ENCODE peak calls at places on chromosomes 2 and 18, in six cellular contexts. A, U, L, J, T and I are unnamed samples.

GRCh38 chr18:39724652-39725051 is 2159.1 kb upstream of the CELF4 start:
- DNase-seq in L (no peak), J (no peak), T (no peak), A (no peak), U (no peak), I (no peak)

GRCh38 chr2:207252979-207253640 is 87.4 kb upstream of the KLF7 start:
- DNase-seq in T (no peak), J (no peak), A (no peak), L (no peak), U (no peak), I (no peak)

GRCh38 chr18:37564796-37565137 is 831 bp downstream of the CELF4 start:
- DNase-seq in U (no peak), L (no peak), A (no peak), J (peak; percentile 69), T (peak; percentile 89), I (peak; percentile 39)

GRCh38 chr2:236583621-236584203 is 14.1 kb downstream of the ACKR3 start:
- DNase-seq in A (no peak), T (no peak), L (no peak), J (no peak), U (no peak), I (no peak)

GRCh38 chr18:9604348-9604747 is 10.0 kb downstream of the PPP4R1 start:
- DNase-seq in J (no peak), L (no peak), U (no peak), T (no peak), A (no peak), I (no peak)

GRCh38 chr2:51511002-51511401 is 479.1 kb upstream of the NRXN1 start:
- DNase-seq in A (no peak), J (no peak), L (no peak), U (no peak), T (no peak), I (no peak)

GRCh38 chr2:76599732-76600368 is 889.1 kb upstream of the GCFC2 start:
- DNase-seq in J (no peak), L (no peak), T (peak; percentile 67), A (no peak), U (peak; percentile 4), I (peak; percentile 16)

GRCh38 chr18:46051731-46052461 is 20.2 kb downstream of the PSTPIP2 start:
- DNase-seq in A (no peak), L (no peak), J (no peak), T (no peak), U (no peak), I (no peak)

GRCh38 chr18:10286580-10287150 is 167.8 kb upstream of the APCDD1 start:
- DNase-seq in J (no peak), U (no peak), L (no peak), A (no peak), T (no peak), I (no peak)

GRCh38 chr2:16117791-16118610 is 177.7 kb downstream of the MYCN start:
- DNase-seq in J (no peak), U (no peak), T (no peak), A (no peak), L (no peak), I (no peak)

GRCh38 chr2:215917953-215918620 is 95.3 kb downstream of the MREG start:
- DNase-seq in T (no peak), L (no peak), A (no peak), U (no peak), J (no peak), I (no peak)

GRCh38 chr2:71923887-71924533 is 223.7 kb downstream of the CYP26B1 start:
- DNase-seq in U (peak; percentile 77), A (peak; percentile 32), L (peak; percentile 34), T (peak; percentile 76), J (no peak), I (peak; percentile 61)

GRCh38 chr2:149719695-149720094 is 132.1 kb upstream of the MMADHC start:
- DNase-seq in J (no peak), L (no peak), A (no peak), U (no peak), T (no peak), I (no peak)

GRCh38 chr2:189553689-189554088 is 26.9 kb downstream of the SLC40A1 start:
- DNase-seq in A (no peak), L (no peak), U (no peak), T (no peak), J (no peak), I (no peak)

GRCh38 chr2:132577693-132578092 is 92.3 kb downstream of the LYPD1 start:
- DNase-seq in U (no peak), J (no peak), L (no peak), T (no peak), A (no peak), I (no peak)

GRCh38 chr2:64391459-64391858 is 62.5 kb upstream of the LGALSL start:
- DNase-seq in J (no peak), T (no peak), A (no peak), L (no peak), U (no peak), I (no peak)

GRCh38 chr2:45946023-45946422 is 294.5 kb downstream of the PRKCE start:
- DNase-seq in A (no peak), T (no peak), L (no peak), J (no peak), U (no peak), I (no peak)

GRCh38 chr18:65942854-65943253 is 192.0 kb downstream of the CDH7 start:
- DNase-seq in L (no peak), A (no peak), T (no peak), U (no peak), J (no peak), I (no peak)

GRCh38 chr2:200274116-200275075 is 32.1 kb upstream of the SPATS2L start:
- DNase-seq in T (no peak), U (no peak), A (no peak), L (no peak), J (no peak), I (no peak)

GRCh38 chr18:25229080-25229479 is 122.9 kb downstream of the ZNF521 start:
- DNase-seq in J (no peak), T (no peak), A (no peak), L (no peak), U (no peak), I (no peak)

GRCh38 chr2:158743899-158744298 is 51.2 kb upstream of the DAPL1 start:
- DNase-seq in A (no peak), T (no peak), J (no peak), U (no peak), L (no peak), I (no peak)

GRCh38 chr2:188524519-188525113 is 232.9 kb downstream of the GULP1 start:
- DNase-seq in U (peak; percentile 10), A (peak; percentile 25), L (no peak), T (peak; percentile 19), J (no peak), I (no peak)

GRCh38 chr18:35024965-35025364 is 16.2 kb upstream of the MAPRE2 start:
- DNase-seq in L (no peak), J (peak; percentile 50), U (no peak), A (no peak), T (no peak), I (no peak)

GRCh38 chr2:127422631-127423475 is 4.6 kb downstream of the PROC start:
- DNase-seq in T (no peak), A (peak; percentile 4), L (no peak), J (peak; percentile 70), U (no peak), I (no peak)

GRCh38 chr18:68472701-68473295 is 242.1 kb downstream of the TMX3 start:
- DNase-seq in T (no peak), A (no peak), U (no peak), J (no peak), L (no peak), I (no peak)

GRCh38 chr18:3441290-3441689 is 8.7 kb upstream of the TGIF1 start:
- DNase-seq in L (no peak), A (peak; percentile 16), J (no peak), T (no peak), U (no peak), I (peak; percentile 21)

GRCh38 chr2:149826471-149827125 is 239.0 kb upstream of the MMADHC start:
- DNase-seq in T (no peak), J (no peak), A (no peak), L (no peak), U (no peak), I (no peak)

GRCh38 chr2:1766851-1767771 is 22.8 kb upstream of the PXDN start:
- DNase-seq in U (no peak), J (peak; percentile 41), A (no peak), L (no peak), T (no peak), I (no peak)

GRCh38 chr2:234661146-234661545 is 164.3 kb upstream of the ARL4C start:
- DNase-seq in U (no peak), T (no peak), A (no peak), L (no peak), J (no peak), I (no peak)

GRCh38 chr2:85929096-85930044 is 40.6 kb upstream of the ST3GAL5 start:
- DNase-seq in T (no peak), A (no peak), J (no peak), L (no peak), U (no peak), I (no peak)